ENCODE peak calls at places on chromosomes 12 and 14, in four cellular contexts. One of them, this sample, is unnamed.

GRCh38 chr14:93017898-93018297 is 94.9 kb downstream of the CHGA start:
- DNase-seq in K562: no peak
- DNase-seq in HCT116: no peak
- DNase-seq in HepG2: no peak
- DNase-seq in this sample: no peak

GRCh38 chr12:32031109-32031508 is 71.9 kb downstream of the RESF1 start:
- DNase-seq in K562: peak; percentile 80
- DNase-seq in HCT116: no peak
- DNase-seq in HepG2: no peak
- DNase-seq in this sample: no peak

GRCh38 chr14:20499881-20500280 is 5.5 kb upstream of the RNASE10 start:
- DNase-seq in K562: no peak
- DNase-seq in HCT116: no peak
- DNase-seq in HepG2: no peak
- DNase-seq in this sample: no peak

GRCh38 chr12:58408516-58408915 is 467.1 kb downstream of the ATP23 start:
- DNase-seq in K562: no peak
- DNase-seq in HCT116: no peak
- DNase-seq in HepG2: no peak
- DNase-seq in this sample: no peak

GRCh38 chr12:22172501-22172900 is 126.5 kb downstream of the CMAS start:
- DNase-seq in K562: no peak
- DNase-seq in HCT116: no peak
- DNase-seq in HepG2: no peak
- DNase-seq in this sample: no peak

GRCh38 chr14:38524636-38525403 is 268.9 kb upstream of the CLEC14A start:
- DNase-seq in K562: no peak
- DNase-seq in HCT116: no peak
- DNase-seq in HepG2: no peak
- DNase-seq in this sample: no peak

GRCh38 chr14:92471919-92472318 is 41.7 kb upstream of the RIN3 start:
- DNase-seq in K562: no peak
- DNase-seq in HCT116: peak; percentile 62
- DNase-seq in HepG2: peak; percentile 73
- DNase-seq in this sample: no peak

GRCh38 chr12:53239643-53240258 is 7.7 kb upstream of the RARG start:
- DNase-seq in K562: no peak
- DNase-seq in HCT116: no peak
- DNase-seq in HepG2: no peak
- DNase-seq in this sample: no peak

GRCh38 chr12:67222302-67222701 is 46.9 kb upstream of the CAND1 start:
- DNase-seq in K562: no peak
- DNase-seq in HCT116: peak; percentile 4
- DNase-seq in HepG2: no peak
- DNase-seq in this sample: no peak

GRCh38 chr14:20820063-20820904 is 17.6 kb upstream of the RNASE1 start:
- DNase-seq in K562: peak; percentile 41
- DNase-seq in HCT116: no peak
- DNase-seq in HepG2: no peak
- DNase-seq in this sample: no peak

GRCh38 chr12:15458008-15458407 is 135.7 kb downstream of the PTPRO start:
- DNase-seq in K562: no peak
- DNase-seq in HCT116: no peak
- DNase-seq in HepG2: no peak
- DNase-seq in this sample: no peak

GRCh38 chr14:41586237-41586636 is 20.4 kb upstream of the LRFN5 start:
- DNase-seq in K562: no peak
- DNase-seq in HCT116: no peak
- DNase-seq in HepG2: no peak
- DNase-seq in this sample: no peak

GRCh38 chr12:95083938-95084337 is 10.5 kb upstream of the NR2C1 start:
- DNase-seq in K562: no peak
- DNase-seq in HCT116: no peak
- DNase-seq in HepG2: no peak
- DNase-seq in this sample: no peak

GRCh38 chr14:23114669-23115491 is 4.2 kb downstream of the CEBPE start:
- DNase-seq in K562: no peak
- DNase-seq in HCT116: peak; percentile 42
- DNase-seq in HepG2: peak; percentile 52
- DNase-seq in this sample: no peak

GRCh38 chr14:85380891-85381290 is 149.1 kb upstream of the FLRT2 start:
- DNase-seq in K562: no peak
- DNase-seq in HCT116: no peak
- DNase-seq in HepG2: no peak
- DNase-seq in this sample: no peak

GRCh38 chr12:2845280-2845679 is 10.4 kb upstream of the NRIP2 start:
- DNase-seq in K562: no peak
- DNase-seq in HCT116: no peak
- DNase-seq in HepG2: no peak
- DNase-seq in this sample: no peak

GRCh38 chr12:57008113-57008687 is 1.9 kb upstream of the ZBTB39 start:
- DNase-seq in K562: no peak
- DNase-seq in HCT116: peak; percentile 52
- DNase-seq in HepG2: peak; percentile 59
- DNase-seq in this sample: peak; percentile 54

GRCh38 chr14:52919971-52920370 is 30.9 kb downstream of the FERMT2 start:
- DNase-seq in K562: no peak
- DNase-seq in HCT116: no peak
- DNase-seq in HepG2: no peak
- DNase-seq in this sample: no peak

GRCh38 chr12:132444957-132445883 is 44.7 kb upstream of the FBRSL1 start:
- DNase-seq in K562: peak; percentile 72
- DNase-seq in HCT116: no peak
- DNase-seq in HepG2: no peak
- DNase-seq in this sample: no peak

GRCh38 chr14:65128096-65128495 is 25.8 kb upstream of the MAX start:
- DNase-seq in K562: no peak
- DNase-seq in HCT116: no peak
- DNase-seq in HepG2: no peak
- DNase-seq in this sample: no peak

GRCh38 chr12:79444089-79444488 is 246.7 kb downstream of the PAWR start:
- DNase-seq in K562: no peak
- DNase-seq in HCT116: no peak
- DNase-seq in HepG2: no peak
- DNase-seq in this sample: no peak

GRCh38 chr14:75295061-75295461 is 16.4 kb downstream of the FOS start:
- DNase-seq in K562: peak; percentile 65
- DNase-seq in HCT116: no peak
- DNase-seq in HepG2: no peak
- DNase-seq in this sample: no peak

GRCh38 chr12:229441-230191 is 15.7 kb upstream of the SLC6A12 start:
- DNase-seq in K562: no peak
- DNase-seq in HCT116: no peak
- DNase-seq in HepG2: no peak
- DNase-seq in this sample: no peak

GRCh38 chr12:132429932-132430643 is 59.9 kb upstream of the FBRSL1 start:
- DNase-seq in K562: peak; percentile 78
- DNase-seq in HCT116: peak; percentile 41
- DNase-seq in HepG2: no peak
- DNase-seq in this sample: no peak

GRCh38 chr14:63493246-63493645 is 49.9 kb downstream of the PPP2R5E start:
- DNase-seq in K562: no peak
- DNase-seq in HCT116: peak; percentile 10
- DNase-seq in HepG2: no peak
- DNase-seq in this sample: no peak
- H3K27me3 ChIP-seq in K562: no peaks in the 10 kb centered on the region
- H3K27me3 ChIP-seq in HCT116: no peaks in the 10 kb centered on the region
- H3K27me3 ChIP-seq in HepG2: no peaks in the 10 kb centered on the region
- H3K27me3 ChIP-seq in this sample: no peaks in the 10 kb centered on the region

GRCh38 chr12:121212875-121213274 is 2.9 kb downstream of the P2RX4 start:
- DNase-seq in K562: no peak
- DNase-seq in HCT116: no peak
- DNase-seq in HepG2: no peak
- DNase-seq in this sample: no peak

GRCh38 chr12:121214171-121214777 is 4.3 kb downstream of the P2RX4 start:
- DNase-seq in K562: peak; percentile 1
- DNase-seq in HCT116: no peak
- DNase-seq in HepG2: no peak
- DNase-seq in this sample: no peak

GRCh38 chr12:121217066-121217465 is 7.1 kb downstream of the P2RX4 start:
- DNase-seq in K562: peak; percentile 10
- DNase-seq in HCT116: no peak
- DNase-seq in HepG2: peak; percentile 42
- DNase-seq in this sample: no peak

GRCh38 chr12:121216102-121216501 is 6.2 kb downstream of the P2RX4 start:
- DNase-seq in K562: no peak
- DNase-seq in HCT116: no peak
- DNase-seq in HepG2: no peak
- DNase-seq in this sample: no peak

GRCh38 chr12:121214855-121215745 is 5.2 kb downstream of the P2RX4 start:
- DNase-seq in K562: peak; percentile 20
- DNase-seq in HCT116: peak; percentile 75
- DNase-seq in HepG2: peak; percentile 38
- DNase-seq in this sample: peak; percentile 64
- H3K27ac ChIP-seq in K562: no peak overlapping the region
- H3K27ac ChIP-seq in HCT116: peak overlapping the region; percentile 35
- H3K27ac ChIP-seq in HepG2: no peak overlapping the region
- H3K27ac ChIP-seq in this sample: no peak overlapping the region

GRCh38 chr12:44930972-44931600 is 55.0 kb upstream of the NELL2 start:
- DNase-seq in K562: peak; percentile 27
- DNase-seq in HCT116: peak; percentile 40
- DNase-seq in HepG2: peak; percentile 49
- DNase-seq in this sample: no peak
- TF ChIP-seq TCF7L2 in K562: no peak
- TF ChIP-seq TCF7L2 in HCT116: no peak
- TF ChIP-seq TCF7L2 in HepG2: no peak
- TF ChIP-seq TCF7L2 in this sample: no peak

DNA sequence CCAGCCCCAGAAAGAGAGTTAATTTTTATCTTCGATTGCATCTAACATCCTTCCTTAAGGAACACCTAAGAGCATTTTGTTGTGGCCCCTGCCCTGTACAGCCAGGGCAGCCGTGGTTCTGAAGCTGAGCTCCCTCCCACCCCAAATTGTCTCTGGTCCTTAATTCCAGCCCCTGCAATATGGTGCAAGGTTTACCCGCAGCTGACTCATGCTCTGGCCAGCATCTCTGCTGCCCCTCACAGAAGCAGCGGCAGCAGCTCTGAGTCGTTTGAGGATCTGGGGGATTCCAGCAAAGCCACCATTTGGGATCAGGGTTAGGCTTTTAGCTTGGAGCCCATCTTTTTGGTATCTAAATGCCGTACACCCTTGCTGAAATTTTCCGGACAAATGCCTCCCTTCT is 3.3 kb downstream of the DLK1 start:
- DNase-seq in K562: no peak
- DNase-seq in HCT116: no peak
- DNase-seq in HepG2: no peak
- DNase-seq in this sample: no peak
- H3K27me3 ChIP-seq in K562: peaks cover 15% of the 10 kb centered on the region
- H3K27me3 ChIP-seq in HCT116: no peaks in the 10 kb centered on the region
- H3K27me3 ChIP-seq in HepG2: no peaks in the 10 kb centered on the region
- H3K27me3 ChIP-seq in this sample: no peaks in the 10 kb centered on the region

GRCh38 chr12:99983721-99984258 is 946 bp downstream of the ANKS1B start:
- DNase-seq in K562: no peak
- DNase-seq in HCT116: no peak
- DNase-seq in HepG2: no peak
- DNase-seq in this sample: no peak
- H3K27ac ChIP-seq in K562: no peak overlapping the region
- H3K27ac ChIP-seq in HCT116: no peak overlapping the region
- H3K27ac ChIP-seq in HepG2: no peak overlapping the region
- H3K27ac ChIP-seq in this sample: no peak overlapping the region

GRCh38 chr12:110576504-110576903 is 6.6 kb downstream of the PPTC7 start:
- DNase-seq in K562: no peak
- DNase-seq in HCT116: no peak
- DNase-seq in HepG2: no peak
- DNase-seq in this sample: no peak
- TF ChIP-seq TCF7L2 in K562: no peak
- TF ChIP-seq TCF7L2 in HCT116: no peak
- TF ChIP-seq TCF7L2 in HepG2: no peak
- TF ChIP-seq TCF7L2 in this sample: no peak